ENCODE peak calls at places on chromosome 4, in ten cellular contexts. S is bronchial epithelial cell, Y is body of pancreas, L is tibial artery, X is upper lobe of right lung, Z is MM.1S, E is cardiac muscle cell, W is mucosa of descending colon, T is DND-41, H is gastrocnemius medialis. V is an unnamed sample. For H3K36me3, the result is how much of the 10 kb centered on the place peaks cover.

GRCh38 chr4:182015893-182016292 is 227.3 kb upstream of the TENM3 start:
- DNase-seq in X (no peak), W (no peak), Y (no peak), E (no peak), H (no peak), L (no peak), Z (no peak), S (peak), T (no peak), V (no peak)

GRCh38 chr4:74157116-74157742 is 689 bp upstream of the MTHFD2L start:
- DNase-seq in E (peak), T (no peak), Y (no peak), H (no peak), W (no peak), X (no peak), L (no peak), Z (no peak), S (peak), V (no peak)

GRCh38 chr4:46270986-46271596 is 118.8 kb downstream of the GABRA2 start:
- DNase-seq in L (no peak), W (no peak), Z (peak), S (peak), T (no peak), Y (no peak), E (peak), X (no peak), H (no peak), V (no peak)

GRCh38 chr4:153212755-153213154 is 8.5 kb downstream of the TRIM2 start:
- DNase-seq in T (peak), S (peak), H (no peak), Y (no peak), X (no peak), E (no peak), W (no peak), Z (no peak), L (no peak), V (no peak)

GRCh38 chr4:180436366-180436765 is 1806.8 kb upstream of the TENM3 start:
- DNase-seq in Z (no peak), Y (no peak), W (no peak), S (no peak), E (no peak), T (no peak), L (no peak), X (no peak), H (no peak), V (no peak)

GRCh38 chr4:38426532-38426931 is 237.5 kb upstream of the KLF3 start:
- DNase-seq in Y (no peak), H (no peak), S (no peak), T (no peak), W (no peak), Z (no peak), E (no peak), X (no peak), L (no peak), V (no peak)

GRCh38 chr4:43330288-43330687 is 437.8 kb downstream of the GRXCR1 start:
- DNase-seq in Y (no peak), L (no peak), Z (no peak), T (no peak), W (no peak), S (peak), E (peak), X (no peak), H (no peak), V (no peak)

GRCh38 chr4:86940176-86940575 is 5.4 kb downstream of the AFF1 start:
- DNase-seq in W (no peak), L (no peak), T (no peak), Y (no peak), E (no peak), Z (no peak), X (no peak), S (no peak), H (no peak), V (peak)

GRCh38 chr4:85200106-85200505 is 233.6 kb upstream of the WDFY3 start:
- DNase-seq in T (no peak), W (no peak), H (no peak), Y (no peak), X (no peak), S (peak), E (no peak), L (no peak), Z (no peak), V (no peak)

GRCh38 chr4:5622596-5622995 is 85.8 kb downstream of the EVC2 start:
- DNase-seq in T (no peak), L (no peak), Z (no peak), X (no peak), H (no peak), S (no peak), W (no peak), Y (no peak), E (no peak), V (no peak)

GRCh38 chr4:5616331-5616950 is 91.9 kb downstream of the EVC2 start:
- DNase-seq in X (no peak), W (no peak), Y (no peak), E (no peak), T (no peak), L (no peak), S (no peak), Z (no peak), H (no peak), V (no peak)

GRCh38 chr4:5618051-5619010 is 90.0 kb downstream of the EVC2 start:
- DNase-seq in X (no peak), Y (no peak), W (no peak), E (no peak), T (no peak), H (no peak), Z (no peak), L (no peak), S (no peak), V (no peak)

GRCh38 chr4:5615496-5616075 is 92.8 kb downstream of the EVC2 start:
- DNase-seq in X (no peak), L (no peak), Z (no peak), Y (no peak), S (no peak), H (no peak), E (no peak), T (no peak), W (no peak), V (no peak)

DNA sequence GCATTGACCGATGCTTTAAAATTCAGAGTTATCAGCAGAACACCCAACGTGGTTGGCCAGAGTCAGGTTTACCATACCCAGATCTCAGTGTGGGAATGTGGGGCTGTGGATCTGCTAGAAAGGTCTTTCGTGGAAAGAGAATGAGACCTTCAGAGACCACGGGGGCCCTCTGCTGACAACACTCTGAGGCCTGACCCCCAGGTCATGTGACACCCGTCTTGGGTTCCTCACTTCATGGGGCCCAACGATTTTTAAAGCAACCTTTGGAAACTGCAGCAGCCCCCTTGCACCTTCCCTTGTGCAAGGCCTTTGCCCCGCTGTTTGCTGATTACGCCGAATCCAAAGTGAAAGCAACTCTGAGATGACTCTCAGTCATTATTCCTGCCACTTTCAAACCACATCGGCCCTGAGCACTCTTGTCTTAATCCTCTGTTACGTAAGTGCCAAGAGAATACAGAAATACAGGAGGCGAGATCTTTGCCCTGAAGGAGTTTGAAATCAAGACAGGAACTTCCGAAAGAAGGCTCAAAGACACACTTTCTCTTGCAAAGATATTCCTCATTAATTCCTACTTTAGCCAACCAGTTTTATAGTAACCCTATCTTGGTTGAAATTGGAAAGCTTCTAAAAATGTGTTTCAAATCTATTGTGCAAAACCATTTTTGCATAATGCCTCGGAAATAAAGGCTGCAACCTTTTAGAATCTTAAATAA is 88.3 kb downstream of the EVC2 start:
- DNase-seq in L (no peak), X (no peak), Y (no peak), H (no peak), S (no peak), E (peak), W (no peak), T (no peak), Z (no peak), V (no peak)
- H3K36me3 ChIP-seq in L (half or more), X (under half), Y (under half), H (under half), S (under half), E (under half), W (under half), T (under half), Z (under half), V (half or more)

DNA sequence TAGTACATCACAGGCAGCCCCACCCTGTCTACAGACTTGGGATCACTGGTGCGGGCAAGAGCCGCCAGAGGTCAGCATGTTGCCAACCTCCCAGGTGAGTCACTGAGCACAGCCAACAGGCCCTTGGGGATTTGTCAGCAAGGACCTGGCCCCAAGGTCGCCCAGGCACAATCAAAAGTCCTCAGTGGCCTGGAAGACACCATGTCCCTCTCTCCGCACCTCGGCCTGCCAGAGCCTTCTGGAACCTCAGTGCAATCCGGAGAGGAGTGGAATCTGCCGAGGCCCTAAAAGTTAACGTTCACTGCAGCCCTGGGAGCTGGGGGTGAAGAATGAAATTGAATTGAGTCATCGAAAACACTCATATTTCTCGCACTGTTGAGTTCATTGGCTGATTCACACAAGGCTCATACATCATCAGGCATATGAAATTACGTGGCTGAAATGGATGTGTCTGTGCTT is 74.3 kb downstream of the WFS1 start:
- DNase-seq in Z (peak), S (peak), L (no peak), H (no peak), E (no peak), T (no peak), W (no peak), X (no peak), Y (peak), V (no peak)
- TF ChIP-seq CTCF in Z (peak), S (peak), L (no peak), H (no peak), E (no peak), T (no peak), W (no peak), X (no peak), Y (no peak), V (no peak)

GRCh38 chr4:5686338-5686737 is 22.0 kb downstream of the EVC2 start:
- DNase-seq in H (no peak), T (no peak), X (no peak), W (no peak), Z (peak), L (no peak), E (no peak), Y (no peak), S (no peak), V (no peak)
- H3K36me3 ChIP-seq in H (under half), T (under half), X (half or more), W (under half), Z (under half), L (half or more), E (under half), Y (under half), S (under half), V (under half)

GRCh38 chr4:16717266-16717970 is 181.0 kb downstream of the LDB2 start:
- DNase-seq in Y (no peak), T (no peak), L (no peak), E (peak), H (no peak), Z (no peak), W (no peak), S (no peak), X (no peak), V (no peak)
- TF ChIP-seq CTCF in Y (no peak), T (no peak), L (no peak), E (no peak), H (no peak), Z (no peak), W (no peak), S (no peak), X (no peak), V (no peak)

DNA sequence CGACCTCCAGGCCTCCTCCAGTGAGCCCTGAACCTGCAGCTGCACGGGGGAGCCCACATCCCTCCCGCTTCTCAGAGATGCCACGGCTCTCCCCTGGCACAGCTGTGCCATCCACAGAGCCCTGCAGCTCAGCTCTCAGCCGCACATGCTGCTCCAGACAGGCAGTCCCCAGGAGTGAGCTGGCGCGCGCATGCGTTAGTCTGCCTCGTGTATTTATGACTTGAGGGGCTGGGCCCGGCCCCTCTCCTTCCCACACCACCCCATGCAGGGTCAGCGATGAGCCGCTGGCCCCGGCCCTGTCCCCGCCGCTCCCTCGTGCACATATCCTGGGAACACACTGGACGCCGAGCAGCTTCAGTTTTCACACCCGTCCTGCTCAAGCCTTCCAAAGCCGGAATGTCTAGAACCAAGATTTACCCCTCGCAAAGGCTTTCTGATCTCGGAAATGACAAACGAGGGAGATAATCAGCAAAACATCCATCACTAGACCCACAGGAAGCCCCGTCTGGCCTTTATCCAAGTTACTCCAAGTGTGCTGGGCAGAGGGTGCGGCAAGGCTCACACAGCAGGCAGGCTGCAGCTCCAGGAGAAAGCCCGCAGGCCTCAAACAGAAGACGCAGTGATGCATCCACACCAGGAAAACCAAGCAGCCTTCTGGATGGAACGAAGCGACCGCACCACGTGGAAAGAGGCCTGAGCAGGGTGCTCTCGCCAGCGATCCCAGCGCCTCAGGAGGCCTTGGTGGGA is 24.3 kb downstream of the GAK start:
- DNase-seq in H (no peak), L (no peak), Y (no peak), E (peak), W (no peak), S (no peak), X (no peak), T (no peak), Z (no peak), V (peak)
- H3K36me3 ChIP-seq in H (under half), L (half or more), Y (under half), E (under half), W (under half), S (under half), X (under half), T (half or more), Z (under half), V (half or more)

GRCh38 chr4:122003335-122003734 is 51.5 kb upstream of the TRPC3 start:
- DNase-seq in Y (peak), W (peak), E (peak), X (no peak), Z (peak), L (no peak), H (no peak), S (peak), T (peak), V (no peak)

GRCh38 chr4:121995790-121996537 is 44.1 kb upstream of the TRPC3 start:
- DNase-seq in T (no peak), E (no peak), H (no peak), W (no peak), Z (no peak), Y (no peak), S (peak), L (no peak), X (no peak), V (no peak)

GRCh38 chr4:122000849-122001248 is 49.0 kb upstream of the TRPC3 start:
- DNase-seq in Z (peak), X (no peak), T (no peak), S (no peak), L (no peak), E (no peak), Y (no peak), H (no peak), W (no peak), V (no peak)

GRCh38 chr4:121998024-121998423 is 46.2 kb upstream of the TRPC3 start:
- DNase-seq in S (peak), X (no peak), L (no peak), Z (no peak), T (no peak), W (no peak), Y (no peak), H (no peak), E (no peak), V (no peak)
- TF ChIP-seq CTCF in S (peak), X (no peak), L (no peak), Z (no peak), T (peak), W (no peak), Y (no peak), H (no peak), E (no peak), V (no peak)

GRCh38 chr4:60450054-60450453 is 750.1 kb upstream of the ADGRL3 start:
- DNase-seq in L (no peak), Y (no peak), X (no peak), S (peak), Z (no peak), W (no peak), T (no peak), E (no peak), H (no peak), V (no peak)

GRCh38 chr4:60452259-60452658 is 747.9 kb upstream of the ADGRL3 start:
- DNase-seq in E (no peak), H (no peak), X (no peak), L (no peak), W (no peak), S (no peak), T (no peak), Y (no peak), Z (no peak), V (no peak)

GRCh38 chr4:60455380-60455779 is 744.7 kb upstream of the ADGRL3 start:
- DNase-seq in S (no peak), X (no peak), W (no peak), Z (no peak), T (no peak), H (no peak), Y (no peak), L (no peak), E (no peak), V (no peak)
- H3K36me3 ChIP-seq in S (under half), X (under half), W (under half), Z (under half), T (under half), H (under half), Y (under half), L (under half), E (under half), V (under half)

DNA sequence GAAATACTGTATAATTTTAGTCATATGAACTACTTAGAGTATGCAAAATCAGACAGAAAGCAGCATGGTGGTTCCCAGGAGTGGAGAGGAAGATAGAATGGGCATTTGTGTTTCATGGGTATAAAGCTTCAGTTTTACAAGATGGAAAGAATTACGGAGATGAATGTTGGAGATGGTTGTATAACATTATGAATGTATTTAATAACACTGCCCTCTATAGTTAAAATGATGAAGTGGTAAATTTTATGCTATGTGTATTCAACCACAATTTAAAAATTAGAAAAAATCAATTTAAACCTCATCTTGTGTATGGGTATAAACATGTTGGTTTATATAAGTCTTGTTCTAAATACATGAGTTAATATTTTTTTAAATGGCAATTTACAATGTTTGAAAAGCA is 521.1 kb downstream of the FSTL5 start:
- DNase-seq in S (peak), T (no peak), Z (no peak), H (no peak), L (no peak), E (peak), X (no peak), Y (no peak), W (no peak), V (no peak)
- TF ChIP-seq CTCF in S (no peak), T (peak), Z (peak), H (no peak), L (no peak), E (no peak), X (no peak), Y (peak), W (no peak), V (no peak)

V was measured in upper lobe of left lung.